ENCODE peak calls at places on chromosome 11, in eight cellular contexts. D is T-helper 22 cell, V is LHCN-M2, X is mucosa of gallbladder, B is OCI-LY7, U is AG09319, H is NCI-H1048, N is GM12865. R is an unnamed sample.
A peak's percentile ranks its signal among the peaks of the same experiment; 100 is the strongest.

GRCh38 chr11:69965821-69966582 is 112.1 kb upstream of the ANO1 start:
- DNase-seq in D (no peak), V (no peak), X (no peak), B (no peak), U (no peak), H (no peak), N (no peak), R (no peak)

GRCh38 chr11:660281-660680 is 23.2 kb downstream of the DRD4 start:
- DNase-seq in D (no peak), V (no peak), X (no peak), B (no peak), U (no peak), H (no peak), N (no peak), R (no peak)

GRCh38 chr11:66294626-66295620 is 3.2 kb downstream of the TMEM151A start:
- DNase-seq in D (no peak), V (no peak), X (no peak), B (no peak), U (no peak), H (no peak), N (no peak), R (no peak)

GRCh38 chr11:10654211-10655150 is 39.1 kb downstream of the IRAG1 start:
- DNase-seq in D (no peak), V (peak; percentile 73), X (no peak), B (peak; percentile 63), U (no peak), H (no peak), N (peak; percentile 81), R (peak; percentile 75)

GRCh38 chr11:126146454-126147192 is 64.8 kb downstream of the RPUSD4 start:
- DNase-seq in D (no peak), V (no peak), X (no peak), B (no peak), U (no peak), H (no peak), N (no peak), R (no peak)

GRCh38 chr11:133946541-133947297 is 10.0 kb downstream of the IGSF9B start:
- DNase-seq in D (peak; percentile 32), V (no peak), X (no peak), B (no peak), U (no peak), H (no peak), N (no peak), R (no peak)

GRCh38 chr11:36376888-36377758 is 81.0 kb downstream of the PRR5L start:
- DNase-seq in D (peak; percentile 57), V (peak; percentile 59), X (peak; percentile 46), B (no peak), U (no peak), H (no peak), N (no peak), R (peak; percentile 71)

GRCh38 chr11:12410006-12410728 is 32.8 kb downstream of the PARVA start:
- DNase-seq in D (no peak), V (peak; percentile 79), X (no peak), B (no peak), U (no peak), H (no peak), N (no peak), R (peak; percentile 88)

GRCh38 chr11:3164138-3164539 is 971 bp downstream of the OSBPL5 start:
- DNase-seq in D (no peak), V (no peak), X (no peak), B (no peak), U (no peak), H (no peak), N (no peak), R (no peak)

GRCh38 chr11:119316729-119317591 is at the start of gene MCAM:
- DNase-seq in D (peak; percentile 25), V (no peak), X (no peak), B (no peak), U (no peak), H (no peak), N (peak; percentile 52), R (no peak)

GRCh38 chr11:62020661-62021060 is 53.2 kb upstream of the FTH1 start:
- DNase-seq in D (no peak), V (no peak), X (no peak), B (no peak), U (no peak), H (no peak), N (no peak), R (peak; percentile 17)

GRCh38 chr11:86510674-86511073 is 136.0 kb downstream of the CCDC81 start:
- DNase-seq in D (no peak), V (no peak), X (no peak), B (no peak), U (no peak), H (no peak), N (no peak), R (no peak)

GRCh38 chr11:61270354-61271070 is 24.6 kb downstream of the VWCE start:
- DNase-seq in D (no peak), V (peak; percentile 58), X (no peak), B (no peak), U (no peak), H (no peak), N (peak; percentile 22), R (no peak)

GRCh38 chr11:36619502-36619901 is 21.5 kb upstream of the RAG2 start:
- DNase-seq in D (no peak), V (peak; percentile 40), X (no peak), B (no peak), U (no peak), H (no peak), N (peak; percentile 22), R (peak; percentile 54)

GRCh38 chr11:31340903-31341572 is 28.5 kb downstream of the DCDC1 start:
- DNase-seq in D (no peak), V (peak; percentile 16), X (no peak), B (peak; percentile 24), U (no peak), H (no peak), N (peak; percentile 46), R (peak; percentile 27)

GRCh38 chr11:105371311-105371710 is 231.7 kb upstream of the CARD18 start:
- DNase-seq in D (no peak), V (no peak), X (no peak), B (no peak), U (no peak), H (no peak), N (no peak), R (no peak)

GRCh38 chr11:57386178-57386945 is 4.1 kb downstream of the PRG2 start:
- DNase-seq in D (no peak), V (no peak), X (no peak), B (no peak), U (no peak), H (no peak), N (no peak), R (no peak)

GRCh38 chr11:257766-258493 is 20.3 kb upstream of the NLRP6 start:
- DNase-seq in D (no peak), V (no peak), X (no peak), B (peak; percentile 59), U (no peak), H (no peak), N (peak; percentile 30), R (no peak)

GRCh38 chr11:62593434-62594044 is 2.2 kb upstream of the TUT1 start:
- DNase-seq in D (peak; percentile 54), V (peak; percentile 78), X (peak; percentile 84), B (peak; percentile 73), U (peak; percentile 29), H (peak; percentile 41), N (peak; percentile 85), R (peak; percentile 76)

GRCh38 chr11:38014405-38014804 is 1416.4 kb upstream of the RAG2 start:
- DNase-seq in D (no peak), V (peak; percentile 35), X (no peak), B (no peak), U (no peak), H (no peak), N (no peak), R (peak; percentile 23)

GRCh38 chr11:70568504-70569172 is 170.3 kb downstream of the CTTN start:
- DNase-seq in D (no peak), V (peak; percentile 62), X (no peak), B (no peak), U (no peak), H (no peak), N (no peak), R (peak; percentile 47)

GRCh38 chr11:106482920-106483761 is 405.7 kb downstream of the AASDHPPT start:
- DNase-seq in D (no peak), V (peak; percentile 94), X (no peak), B (no peak), U (no peak), H (no peak), N (no peak), R (peak; percentile 93)

GRCh38 chr11:65786786-65787636 is at the start of gene OVOL1:
- DNase-seq in D (peak; percentile 12), V (no peak), X (peak; percentile 73), B (no peak), U (no peak), H (peak; percentile 63), N (no peak), R (no peak)

GRCh38 chr11:79078999-79079398 is 361.8 kb downstream of the TENM4 start:
- DNase-seq in D (no peak), V (no peak), X (no peak), B (no peak), U (no peak), H (no peak), N (no peak), R (no peak)

GRCh38 chr11:86461892-86462291 is 87.2 kb downstream of the CCDC81 start:
- DNase-seq in D (no peak), V (no peak), X (no peak), B (no peak), U (no peak), H (no peak), N (no peak), R (no peak)

GRCh38 chr11:26878959-26879581 is 114.8 kb upstream of the FIBIN start:
- DNase-seq in D (no peak), V (no peak), X (no peak), B (no peak), U (no peak), H (no peak), N (no peak), R (no peak)

R was measured in myocyte.